ENCODE peak calls at places on chromosome 1, in four cellular contexts. C is HepG2, J is K562, D is SK-N-SH. B is an unnamed sample.

GRCh38 chr1:2952371-2952770 is 68.9 kb upstream of the ACTRT2 start:
- DNase-seq in J (no peak), D (no peak), C (no peak), B (no peak)

GRCh38 chr1:24955779-24956365 is 25.8 kb upstream of the RUNX3 start:
- DNase-seq in C (no peak), D (no peak), J (no peak), B (no peak)

GRCh38 chr1:234114648-234115307 is 210.3 kb downstream of the SLC35F3 start:
- DNase-seq in C (peak; percentile 22), J (peak; percentile 35), D (peak; percentile 54), B (peak; percentile 21)

GRCh38 chr1:160361814-160362167 is 5.1 kb upstream of the NHLH1 start:
- DNase-seq in D (no peak), C (no peak), J (no peak), B (no peak)

GRCh38 chr1:156811171-156811570 is 5.5 kb downstream of the SH2D2A start:
- DNase-seq in C (no peak), J (no peak), D (no peak), B (no peak)

GRCh38 chr1:27724961-27725373 is 794 bp upstream of the FAM76A start:
- DNase-seq in D (peak; percentile 9), J (peak; percentile 32), C (peak; percentile 68), B (no peak)

GRCh38 chr1:52238887-52239707 is 97.2 kb downstream of the ZFYVE9 start:
- DNase-seq in J (no peak), D (peak; percentile 3), C (no peak), B (no peak)

GRCh38 chr1:243718893-243719292 is 131.2 kb downstream of the AKT3 start:
- DNase-seq in J (no peak), D (no peak), C (no peak), B (no peak)

GRCh38 chr1:107920999-107921398 is 44.0 kb downstream of the VAV3 start:
- DNase-seq in D (no peak), J (no peak), C (no peak), B (no peak)

GRCh38 chr1:103960045-103960444 is 210.3 kb downstream of the AMY1C start:
- DNase-seq in C (no peak), D (no peak), J (no peak), B (no peak)

GRCh38 chr1:109425391-109425790 is 857 bp downstream of the PSMA5 start:
- DNase-seq in D (no peak), J (no peak), C (no peak), B (no peak)

GRCh38 chr1:164671597-164672327 is 112.8 kb downstream of the PBX1 start:
- DNase-seq in J (no peak), C (no peak), D (no peak), B (no peak)

GRCh38 chr1:158728510-158729225 is 8.1 kb upstream of the OR6K3 start:
- DNase-seq in D (no peak), J (no peak), C (no peak), B (no peak)

GRCh38 chr1:17009706-17010105 is 2.0 kb downstream of the ATP13A2 start:
- DNase-seq in C (peak; percentile 27), J (no peak), D (peak; percentile 36), B (no peak)
- TF ChIP-seq SIN3A in C (no peak), J (no peak), D (no peak), B (no peak)

GRCh38 chr1:50421768-50422674 is 1.2 kb downstream of the DMRTA2 start:
- DNase-seq in J (no peak), D (peak; percentile 31), C (no peak), B (no peak)
- TF ChIP-seq JUND in J (no peak), D (no peak), C (no peak), B (no peak)

DNA sequence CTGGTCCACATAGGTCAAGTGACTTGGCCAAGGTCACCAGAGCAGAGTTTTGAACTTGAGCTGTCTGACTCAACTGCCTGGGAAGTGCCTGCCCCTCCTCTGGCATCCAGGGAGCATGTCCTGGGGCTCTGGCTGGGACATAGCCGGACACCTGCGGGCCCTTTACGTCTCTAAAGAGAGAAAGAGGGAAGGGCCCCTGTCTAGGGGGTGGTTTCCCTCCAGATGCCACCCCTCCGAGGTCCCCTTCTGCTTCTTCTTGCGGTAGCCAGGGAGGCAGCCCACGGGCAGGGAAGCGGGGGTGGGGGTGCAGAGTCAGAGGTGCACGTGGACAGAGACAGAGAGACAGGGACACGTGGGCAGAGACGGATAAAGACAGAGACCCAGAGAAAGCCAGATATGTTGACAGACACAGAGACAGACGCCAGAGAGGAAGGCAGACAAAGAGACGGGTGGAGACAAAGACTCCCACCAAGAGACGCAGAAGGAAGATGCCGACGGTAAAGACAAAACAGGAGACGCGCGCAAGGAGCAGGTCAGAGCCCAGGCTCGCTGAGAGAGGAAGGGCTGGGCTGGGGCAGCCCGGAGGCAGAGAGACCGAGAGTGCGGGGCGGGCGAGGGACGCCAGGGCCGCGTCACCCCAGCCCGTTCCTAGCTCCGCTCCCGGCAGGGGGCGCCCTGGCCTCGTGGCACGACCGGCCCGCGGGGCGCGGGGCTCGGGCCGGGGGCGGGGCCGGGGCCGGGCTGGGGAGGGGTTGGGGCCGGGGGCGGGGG is 458 bp upstream of the ALPL start:
- DNase-seq in J (peak; percentile 98), C (no peak), D (peak; percentile 97), B (no peak)
- TF ChIP-seq SIN3A in J (no peak), C (no peak), D (no peak), B (no peak)

GRCh38 chr1:69794831-69795230 is 227.1 kb downstream of the LRRC7 start:
- DNase-seq in J (no peak), D (no peak), C (no peak), B (no peak)
- TF ChIP-seq JUND in J (no peak), D (no peak), C (no peak), B (no peak)

GRCh38 chr1:229844675-229845074 is 218.6 kb downstream of the URB2 start:
- DNase-seq in C (no peak), J (no peak), D (no peak), B (no peak)
- TF ChIP-seq SIN3A in C (no peak), J (no peak), D (no peak), B (no peak)

DNA sequence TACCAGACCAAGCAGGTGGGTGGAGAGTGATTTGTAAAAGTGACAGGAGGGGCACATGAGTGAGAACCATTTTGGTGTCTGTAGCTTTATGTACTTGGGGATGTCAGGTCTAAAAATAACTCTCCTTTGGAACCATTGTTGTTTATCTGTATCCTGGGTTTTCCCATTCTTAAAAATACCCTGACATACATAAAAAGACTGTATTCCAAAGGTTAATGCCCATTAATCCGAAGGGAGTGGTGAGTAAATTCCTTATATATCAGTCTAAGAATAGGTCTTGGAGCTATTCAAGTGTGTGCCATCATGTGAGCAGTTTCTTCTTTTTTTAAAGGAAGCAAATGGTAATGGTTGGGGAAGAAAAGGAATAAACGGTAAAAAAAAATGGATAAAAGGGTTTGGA is 117.5 kb downstream of the TGFB2 start:
- DNase-seq in C (no peak), D (no peak), J (no peak), B (no peak)
- TF ChIP-seq JUND in C (no peak), D (no peak), J (no peak), B (no peak)

GRCh38 chr1:219417610-219418009 is 195.3 kb downstream of the ZC3H11B start:
- DNase-seq in D (no peak), J (no peak), C (no peak), B (no peak)

GRCh38 chr1:219416598-219417238 is 196.2 kb downstream of the ZC3H11B start:
- DNase-seq in J (peak; percentile 28), D (peak; percentile 44), C (peak; percentile 47), B (peak; percentile 45)

GRCh38 chr1:219419135-219419534 is 193.8 kb downstream of the ZC3H11B start:
- DNase-seq in D (no peak), J (no peak), C (no peak), B (no peak)

GRCh38 chr1:219420913-219421312 is 192.0 kb downstream of the ZC3H11B start:
- DNase-seq in J (no peak), C (no peak), D (no peak), B (no peak)

DNA sequence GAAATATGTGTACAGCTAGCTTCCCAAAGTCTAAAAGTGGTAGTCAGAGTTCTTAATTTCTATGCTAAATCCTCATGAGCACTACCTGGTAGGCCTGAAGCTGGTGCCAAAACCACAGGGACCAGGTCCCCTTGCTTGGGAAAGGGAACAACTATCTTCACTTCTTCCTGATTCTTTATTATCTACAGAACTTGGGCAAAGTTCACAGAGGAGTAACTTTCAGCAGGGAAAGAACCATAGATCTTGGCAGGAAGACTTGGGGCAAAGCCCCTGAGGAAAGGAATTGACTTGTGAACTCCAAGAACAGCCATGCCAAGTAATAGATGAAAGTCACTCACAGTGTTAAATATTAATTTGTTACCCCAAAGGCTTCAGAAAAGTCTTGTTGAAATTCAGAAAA is 193.0 kb downstream of the ZC3H11B start:
- DNase-seq in D (no peak), J (no peak), C (no peak), B (no peak)
- TF ChIP-seq SIN3A in D (no peak), J (no peak), C (no peak), B (no peak)

GRCh38 chr1:204320413-204320812 is 39.3 kb downstream of the PLEKHA6 start:
- DNase-seq in J (peak; percentile 35), C (no peak), D (no peak), B (no peak)
- TF ChIP-seq JUND in J (no peak), C (no peak), D (no peak), B (no peak)

GRCh38 chr1:216379441-216379840 is 43.8 kb downstream of the USH2A start:
- DNase-seq in C (no peak), J (no peak), D (no peak), B (no peak)
- TF ChIP-seq SIN3A in C (no peak), J (no peak), D (no peak), B (no peak)

B was measured in HCT116.